ENCODE peak calls at places on chromosomes 5 and 9, in seven cellular contexts. R, Y, F, C, H, X and V are unnamed samples.

GRCh38 chr5:87243161-87243877 is 24.4 kb upstream of the RASA1 start:
- DNase-seq in H (peak), Y (no peak), C (no peak), F (peak), X (peak), R (no peak), V (no peak)

GRCh38 chr5:63794296-63794695 is 167.9 kb downstream of the HTR1A start:
- DNase-seq in F (no peak), C (no peak), Y (no peak), R (no peak), X (no peak), H (no peak), V (no peak)

GRCh38 chr5:146007270-146007669 is 70.9 kb downstream of the SH3RF2 start:
- DNase-seq in X (no peak), R (no peak), F (no peak), H (peak), C (peak), Y (no peak), V (no peak)

GRCh38 chr9:98706651-98707103 is 2.1 kb downstream of the GABBR2 start:
- DNase-seq in R (no peak), C (no peak), X (no peak), H (no peak), F (peak), Y (no peak), V (no peak)

GRCh38 chr5:9920696-9921095 is 290.5 kb upstream of the TAS2R1 start:
- DNase-seq in R (no peak), F (no peak), X (no peak), Y (no peak), H (no peak), C (no peak), V (no peak)

GRCh38 chr9:89606049-89606481 is 1.3 kb downstream of the GADD45G start:
- DNase-seq in F (peak), H (peak), R (no peak), Y (peak), C (peak), X (peak), V (peak)

GRCh38 chr5:154309805-154310204 is 119.3 kb downstream of the GALNT10 start:
- DNase-seq in C (no peak), R (no peak), H (no peak), F (no peak), X (no peak), Y (no peak), V (no peak)

GRCh38 chr9:8730618-8731017 is 931.0 kb upstream of the DMAC1 start:
- DNase-seq in F (no peak), H (no peak), X (no peak), Y (no peak), C (peak), R (no peak), V (no peak)

GRCh38 chr9:21174671-21175070 is 8.2 kb upstream of the IFNA21 start:
- DNase-seq in X (no peak), R (no peak), Y (no peak), F (no peak), H (no peak), C (no peak), V (no peak)

GRCh38 chr9:61665829-61666228 is 476.0 kb downstream of the SPATA31A7 start:
- DNase-seq in R (no peak), C (no peak), F (no peak), Y (peak), X (no peak), H (no peak), V (no peak)

GRCh38 chr5:149153751-149154610 is 12.7 kb downstream of the ABLIM3 start:
- DNase-seq in X (no peak), Y (no peak), F (peak), C (no peak), R (no peak), H (peak), V (no peak)
- H3K18ac ChIP-seq in X (no peak), Y (no peak), F (peak), C (no peak), R (no peak), H (peak), V (no peak)

GRCh38 chr9:128823903-128824406 is 5.6 kb downstream of the SPOUT1 start:
- DNase-seq in C (no peak), Y (no peak), X (no peak), F (no peak), H (no peak), R (no peak), V (no peak)

GRCh38 chr9:128823362-128823902 is 5.1 kb downstream of the ENDOG start:
- DNase-seq in Y (no peak), F (no peak), C (no peak), R (no peak), X (no peak), H (no peak), V (no peak)

GRCh38 chr9:128821584-128822406 is 3.5 kb downstream of the ENDOG start:
- DNase-seq in R (no peak), H (no peak), C (no peak), Y (no peak), F (no peak), X (no peak), V (no peak)

GRCh38 chr9:128820665-128821583 is 2.6 kb downstream of the ENDOG start:
- DNase-seq in H (no peak), F (no peak), C (no peak), Y (no peak), R (no peak), X (no peak), V (no peak)

GRCh38 chr9:128822407-128823042 is 4.2 kb downstream of the ENDOG start:
- DNase-seq in Y (no peak), H (no peak), F (no peak), R (no peak), C (no peak), X (no peak), V (no peak)
- H3K4ac ChIP-seq in Y (no peak), H (no peak), F (no peak), R (no peak), C (no peak), X (no peak), V (no peak)

GRCh38 chr9:107883496-107884120 is 394.0 kb upstream of the KLF4 start:
- DNase-seq in H (peak), X (no peak), R (no peak), Y (no peak), F (no peak), C (no peak), V (no peak)
- H3K18ac ChIP-seq in H (no peak), X (no peak), R (no peak), Y (no peak), F (no peak), C (no peak), V (no peak)

GRCh38 chr9:128554155-128554862 is 1.9 kb downstream of the SPTAN1 start:
- DNase-seq in H (peak), Y (peak), X (peak), R (peak), C (peak), F (peak), V (peak)

GRCh38 chr9:128556915-128557634 is 4.7 kb downstream of the SPTAN1 start:
- DNase-seq in X (no peak), H (peak), Y (no peak), F (no peak), C (no peak), R (no peak), V (no peak)

GRCh38 chr9:128555180-128555721 is 2.9 kb downstream of the SPTAN1 start:
- DNase-seq in Y (peak), C (peak), F (peak), R (no peak), X (peak), H (peak), V (peak)

GRCh38 chr9:128558431-128559310 is 6.3 kb downstream of the SPTAN1 start:
- DNase-seq in F (peak), Y (no peak), R (no peak), X (peak), H (peak), C (peak), V (no peak)

DNA sequence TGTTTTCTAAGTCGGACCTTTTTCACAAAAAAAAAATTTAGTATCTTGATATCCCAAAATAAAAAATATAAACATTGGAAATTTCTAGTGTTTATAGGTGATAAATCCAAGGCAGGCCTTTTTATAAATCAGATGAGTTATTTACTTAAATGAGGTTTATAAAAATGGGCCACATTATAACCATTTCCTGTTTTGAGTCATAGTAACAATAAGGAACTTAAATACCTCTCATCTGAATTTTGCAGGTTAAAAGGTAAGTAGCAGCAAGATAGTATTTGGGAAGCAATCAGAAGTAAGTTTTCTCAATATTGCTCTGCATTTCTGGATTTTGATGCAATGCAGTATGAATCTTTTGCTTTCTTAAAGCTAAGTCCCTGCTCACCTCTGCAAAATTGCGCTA is 3.9 kb downstream of the SPTAN1 start:
- DNase-seq in Y (no peak), F (no peak), C (no peak), H (no peak), X (no peak), R (no peak), V (no peak)
- H3K4ac ChIP-seq in Y (no peak), F (no peak), C (no peak), H (no peak), X (no peak), R (no peak), V (no peak)

DNA sequence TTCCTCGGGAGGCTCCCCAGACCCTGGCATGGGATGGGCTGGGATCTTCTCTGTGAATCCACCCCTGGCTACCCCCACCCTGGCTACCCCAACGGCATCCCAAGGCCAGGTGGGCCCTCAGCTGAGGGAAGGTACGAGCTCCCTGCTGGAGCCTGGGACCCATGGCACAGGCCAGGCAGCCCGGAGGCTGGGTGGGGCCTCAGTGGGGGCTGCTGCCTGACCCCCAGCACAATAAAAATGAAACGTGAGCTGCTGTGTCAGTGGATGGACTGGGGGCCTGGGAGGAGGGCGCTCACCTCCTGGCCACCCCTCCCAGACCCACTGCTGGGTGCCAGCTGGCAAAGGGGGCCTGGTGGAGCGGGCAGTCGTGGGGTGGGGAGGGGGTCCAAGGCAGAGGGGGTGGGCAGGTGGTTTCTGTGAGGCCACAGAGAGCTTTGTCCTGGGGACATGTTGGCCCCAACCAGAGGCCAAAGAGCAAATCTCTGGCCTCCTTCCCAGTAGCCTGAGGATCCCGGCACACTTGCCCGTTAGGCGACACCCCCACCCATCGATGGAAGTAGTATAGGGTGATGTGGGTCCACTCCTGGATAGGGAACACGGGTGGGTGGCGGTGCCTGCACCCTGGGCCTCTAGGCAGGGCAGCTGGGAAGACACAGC is 9.8 kb downstream of the EGFL7 start:
- DNase-seq in R (no peak), F (no peak), H (no peak), X (no peak), C (no peak), Y (no peak), V (no peak)
- H3K18ac ChIP-seq in R (no peak), F (no peak), H (no peak), X (no peak), C (no peak), Y (no peak), V (peak)

DNA sequence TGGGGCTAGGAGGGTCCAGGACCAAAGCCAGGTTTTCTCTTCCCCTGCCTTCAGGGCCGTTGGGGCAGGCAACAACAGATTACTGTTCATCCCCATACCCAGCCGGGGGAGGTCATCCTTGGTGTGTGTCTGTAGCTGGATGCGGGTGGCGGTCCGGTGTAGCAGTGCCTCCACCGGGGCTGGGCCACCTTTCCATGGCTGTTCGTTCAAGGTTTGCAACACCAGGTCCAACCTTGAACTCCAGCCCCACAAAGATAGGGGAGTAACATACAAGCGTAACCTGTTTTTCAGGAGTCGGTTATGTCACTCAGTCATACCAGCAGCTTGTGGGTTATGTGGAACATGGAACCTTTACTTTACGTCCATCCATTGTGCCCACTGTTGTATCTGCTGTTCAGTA is 58.5 kb upstream of the FAM120A start:
- DNase-seq in R (no peak), Y (no peak), H (no peak), C (no peak), F (no peak), X (peak), V (no peak)
- H3K4ac ChIP-seq in R (no peak), Y (no peak), H (no peak), C (no peak), F (no peak), X (no peak), V (no peak)

GRCh38 chr5:67623078-67623477 is 426.5 kb upstream of the CD180 start:
- DNase-seq in X (no peak), H (no peak), F (no peak), R (no peak), Y (no peak), C (no peak), V (no peak)
- H3K18ac ChIP-seq in X (no peak), H (peak), F (no peak), R (no peak), Y (no peak), C (no peak), V (no peak)

DNA sequence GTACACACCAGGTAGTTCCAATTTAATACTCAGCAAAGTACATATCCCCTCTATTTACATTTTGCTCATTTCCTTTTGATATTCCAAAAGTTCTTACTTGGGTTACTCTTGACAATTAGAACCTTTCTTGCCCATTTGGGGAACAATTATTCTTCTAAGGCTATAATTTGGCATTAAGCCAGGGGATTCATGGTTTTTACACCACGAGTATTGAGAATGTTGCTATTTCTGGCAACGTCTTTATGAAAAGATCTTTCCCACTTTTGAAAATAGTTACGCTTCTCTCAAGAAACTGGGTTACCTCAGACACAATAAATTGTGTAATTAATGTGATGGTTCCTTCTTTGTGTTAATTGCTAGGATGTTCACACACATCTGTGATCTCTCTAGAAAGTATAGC is 11.5 kb upstream of the CAAP1 start:
- DNase-seq in Y (no peak), C (no peak), F (no peak), R (no peak), H (no peak), X (no peak), V (no peak)
- H3K4ac ChIP-seq in Y (no peak), C (no peak), F (no peak), R (no peak), H (no peak), X (no peak), V (no peak)